ENCODE peak calls at places on chromosome 17, in seven cellular contexts. One of them, this sample, is unnamed.

GRCh38 chr17:79695293-79696158 is 35.2 kb upstream of the ENPP7 start:
- DNase-seq in HCT116: no peak
- DNase-seq in tibial nerve: peak; percentile 9
- DNase-seq in stomach: no peak
- DNase-seq in body of pancreas: peak; percentile 30
- DNase-seq in gastrocnemius medialis: no peak
- DNase-seq in transverse colon: no peak
- DNase-seq in this sample: no peak

GRCh38 chr17:31140127-31140526 is 45.4 kb downstream of the NF1 start:
- DNase-seq in HCT116: no peak
- DNase-seq in tibial nerve: no peak
- DNase-seq in stomach: no peak
- DNase-seq in body of pancreas: no peak
- DNase-seq in gastrocnemius medialis: no peak
- DNase-seq in transverse colon: no peak
- DNase-seq in this sample: no peak

GRCh38 chr17:75631353-75631752 is 1.9 kb upstream of the SMIM5 start:
- DNase-seq in HCT116: no peak
- DNase-seq in tibial nerve: no peak
- DNase-seq in stomach: no peak
- DNase-seq in body of pancreas: no peak
- DNase-seq in gastrocnemius medialis: no peak
- DNase-seq in transverse colon: no peak
- DNase-seq in this sample: no peak

GRCh38 chr17:31448467-31449077 is 57.1 kb downstream of the RAB11FIP4 start:
- DNase-seq in HCT116: no peak
- DNase-seq in tibial nerve: no peak
- DNase-seq in stomach: no peak
- DNase-seq in body of pancreas: no peak
- DNase-seq in gastrocnemius medialis: no peak
- DNase-seq in transverse colon: no peak
- DNase-seq in this sample: no peak

GRCh38 chr17:57544834-57545463 is 200.2 kb downstream of the CCDC182 start:
- DNase-seq in HCT116: no peak
- DNase-seq in tibial nerve: no peak
- DNase-seq in stomach: no peak
- DNase-seq in body of pancreas: no peak
- DNase-seq in gastrocnemius medialis: no peak
- DNase-seq in transverse colon: no peak
- DNase-seq in this sample: no peak

GRCh38 chr17:77451271-77451893 is 310.6 kb downstream of the SEC14L1 start:
- DNase-seq in HCT116: no peak
- DNase-seq in tibial nerve: peak; percentile 68
- DNase-seq in stomach: peak; percentile 81
- DNase-seq in body of pancreas: peak; percentile 71
- DNase-seq in gastrocnemius medialis: no peak
- DNase-seq in transverse colon: peak; percentile 83
- DNase-seq in this sample: no peak

GRCh38 chr17:35865412-35866355 is 3.0 kb downstream of the HEATR9 start:
- DNase-seq in HCT116: no peak
- DNase-seq in tibial nerve: no peak
- DNase-seq in stomach: no peak
- DNase-seq in body of pancreas: no peak
- DNase-seq in gastrocnemius medialis: no peak
- DNase-seq in transverse colon: no peak
- DNase-seq in this sample: no peak

GRCh38 chr17:7888184-7888920 is at the start of gene CHD3:
- DNase-seq in HCT116: no peak
- DNase-seq in tibial nerve: no peak
- DNase-seq in stomach: peak; percentile 61
- DNase-seq in body of pancreas: peak; percentile 58
- DNase-seq in gastrocnemius medialis: no peak
- DNase-seq in transverse colon: peak; percentile 45
- DNase-seq in this sample: no peak

GRCh38 chr17:7178973-7179316 is 225 bp downstream of the ASGR1 start:
- DNase-seq in HCT116: no peak
- DNase-seq in tibial nerve: no peak
- DNase-seq in stomach: no peak
- DNase-seq in body of pancreas: no peak
- DNase-seq in gastrocnemius medialis: no peak
- DNase-seq in transverse colon: no peak
- DNase-seq in this sample: no peak

GRCh38 chr17:77727216-77727615 is 231.3 kb upstream of the TNRC6C start:
- DNase-seq in HCT116: no peak
- DNase-seq in tibial nerve: no peak
- DNase-seq in stomach: no peak
- DNase-seq in body of pancreas: no peak
- DNase-seq in gastrocnemius medialis: no peak
- DNase-seq in transverse colon: no peak
- DNase-seq in this sample: no peak

GRCh38 chr17:79749156-79749815 is 18.5 kb downstream of the ENPP7 start:
- DNase-seq in HCT116: no peak
- DNase-seq in tibial nerve: no peak
- DNase-seq in stomach: no peak
- DNase-seq in body of pancreas: no peak
- DNase-seq in gastrocnemius medialis: no peak
- DNase-seq in transverse colon: no peak
- DNase-seq in this sample: no peak

GRCh38 chr17:83064021-83064731 is 15.2 kb upstream of the METRNL start:
- DNase-seq in HCT116: no peak
- DNase-seq in tibial nerve: no peak
- DNase-seq in stomach: peak; percentile 24
- DNase-seq in body of pancreas: no peak
- DNase-seq in gastrocnemius medialis: no peak
- DNase-seq in transverse colon: peak; percentile 6
- DNase-seq in this sample: no peak

GRCh38 chr17:42118545-42118944 is 2.6 kb downstream of the KAT2A start:
- DNase-seq in HCT116: peak; percentile 13
- DNase-seq in tibial nerve: no peak
- DNase-seq in stomach: peak; percentile 50
- DNase-seq in body of pancreas: peak; percentile 66
- DNase-seq in gastrocnemius medialis: no peak
- DNase-seq in transverse colon: no peak
- DNase-seq in this sample: no peak

GRCh38 chr17:10266477-10266876 is 68.1 kb upstream of the GAS7 start:
- DNase-seq in HCT116: no peak
- DNase-seq in tibial nerve: no peak
- DNase-seq in stomach: no peak
- DNase-seq in body of pancreas: no peak
- DNase-seq in gastrocnemius medialis: no peak
- DNase-seq in transverse colon: no peak
- DNase-seq in this sample: no peak

GRCh38 chr17:13957636-13958035 is 111.7 kb upstream of the COX10 start:
- DNase-seq in HCT116: no peak
- DNase-seq in tibial nerve: no peak
- DNase-seq in stomach: no peak
- DNase-seq in body of pancreas: no peak
- DNase-seq in gastrocnemius medialis: no peak
- DNase-seq in transverse colon: no peak
- DNase-seq in this sample: no peak

GRCh38 chr17:68987966-68988365 is 32.8 kb upstream of the ABCA8 start:
- DNase-seq in HCT116: no peak
- DNase-seq in tibial nerve: no peak
- DNase-seq in stomach: no peak
- DNase-seq in body of pancreas: no peak
- DNase-seq in gastrocnemius medialis: no peak
- DNase-seq in transverse colon: no peak
- DNase-seq in this sample: no peak

GRCh38 chr17:12549499-12549901 is 116.2 kb upstream of the MYOCD start:
- DNase-seq in HCT116: no peak
- DNase-seq in tibial nerve: no peak
- DNase-seq in stomach: no peak
- DNase-seq in body of pancreas: no peak
- DNase-seq in gastrocnemius medialis: no peak
- DNase-seq in transverse colon: no peak
- DNase-seq in this sample: no peak
- H3K4me3 ChIP-seq in HCT116: no peak overlapping the region
- H3K4me3 ChIP-seq in tibial nerve: no peak overlapping the region
- H3K4me3 ChIP-seq in stomach: no peak overlapping the region
- H3K4me3 ChIP-seq in body of pancreas: no peak overlapping the region
- H3K4me3 ChIP-seq in gastrocnemius medialis: no peak overlapping the region
- H3K4me3 ChIP-seq in transverse colon: no peak overlapping the region
- H3K4me3 ChIP-seq in this sample: no peak overlapping the region

DNA sequence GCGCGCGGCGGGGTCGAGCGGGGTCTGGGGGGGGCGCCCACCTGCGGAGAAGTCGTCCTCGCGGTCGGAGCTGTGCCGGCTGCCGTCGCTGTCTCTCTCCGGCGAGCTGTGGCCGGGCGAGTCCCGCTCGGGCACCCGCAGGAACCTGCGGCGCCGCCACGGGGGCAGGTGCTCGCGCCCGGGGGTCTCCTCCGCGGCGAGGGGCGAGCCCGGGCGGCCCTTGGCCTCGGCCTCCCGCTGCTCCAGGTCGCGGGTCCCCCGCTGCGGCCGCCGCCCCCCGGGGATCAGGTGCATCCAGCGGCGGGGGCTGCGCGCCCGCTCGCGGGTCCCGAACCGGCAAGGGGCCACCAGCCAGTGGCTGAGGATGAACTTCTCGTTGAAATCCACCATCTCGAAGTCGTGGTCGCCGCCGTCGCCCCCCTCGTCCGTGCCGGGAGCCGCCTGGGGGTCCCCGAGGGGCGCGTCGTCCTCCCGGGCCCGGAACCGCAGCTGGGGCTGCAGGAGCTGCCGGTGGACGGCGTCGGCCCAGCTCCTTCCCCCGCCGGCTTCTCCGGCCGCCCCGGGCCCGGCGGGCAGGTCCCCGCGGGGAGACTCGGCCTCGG is 41.4 kb upstream of the BHLHA9 start:
- DNase-seq in HCT116: no peak
- DNase-seq in tibial nerve: no peak
- DNase-seq in stomach: no peak
- DNase-seq in body of pancreas: no peak
- DNase-seq in gastrocnemius medialis: no peak
- DNase-seq in transverse colon: no peak
- DNase-seq in this sample: no peak
- H3K27me3 ChIP-seq in HCT116: no peaks in the 10 kb centered on the region
- H3K27me3 ChIP-seq in tibial nerve: no peaks in the 10 kb centered on the region
- H3K27me3 ChIP-seq in stomach: peaks cover 60% of the 10 kb centered on the region
- H3K27me3 ChIP-seq in body of pancreas: peaks cover 32% of the 10 kb centered on the region
- H3K27me3 ChIP-seq in gastrocnemius medialis: peaks cover 52% of the 10 kb centered on the region
- H3K27me3 ChIP-seq in transverse colon: peaks cover 28% of the 10 kb centered on the region
- H3K27me3 ChIP-seq in this sample: peaks cover 21% of the 10 kb centered on the region

GRCh38 chr17:66301864-66302741 is at the start of gene PRKCA:
- DNase-seq in HCT116: peak; percentile 29
- DNase-seq in tibial nerve: peak; percentile 37
- DNase-seq in stomach: peak; percentile 81
- DNase-seq in body of pancreas: peak; percentile 83
- DNase-seq in gastrocnemius medialis: peak; percentile 56
- DNase-seq in transverse colon: peak; percentile 84
- DNase-seq in this sample: no peak
- TF ChIP-seq POLR2A in HCT116: peak; percentile 87
- TF ChIP-seq POLR2A in tibial nerve: peak; percentile 80
- TF ChIP-seq POLR2A in stomach: no peak
- TF ChIP-seq POLR2A in body of pancreas: peak; percentile 39
- TF ChIP-seq POLR2A in gastrocnemius medialis: peak; percentile 86
- TF ChIP-seq POLR2A in transverse colon: no peak
- TF ChIP-seq POLR2A in this sample: peak; percentile 85

GRCh38 chr17:43784068-43784467 is 3.8 kb downstream of the CFAP97D1 start:
- DNase-seq in HCT116: no peak
- DNase-seq in tibial nerve: no peak
- DNase-seq in stomach: no peak
- DNase-seq in body of pancreas: no peak
- DNase-seq in gastrocnemius medialis: no peak
- DNase-seq in transverse colon: no peak
- DNase-seq in this sample: no peak
- H3K4me3 ChIP-seq in HCT116: no peak overlapping the region
- H3K4me3 ChIP-seq in tibial nerve: no peak overlapping the region
- H3K4me3 ChIP-seq in stomach: no peak overlapping the region
- H3K4me3 ChIP-seq in body of pancreas: no peak overlapping the region
- H3K4me3 ChIP-seq in gastrocnemius medialis: no peak overlapping the region
- H3K4me3 ChIP-seq in transverse colon: no peak overlapping the region
- H3K4me3 ChIP-seq in this sample: no peak overlapping the region

GRCh38 chr17:64313577-64313976 is 50.5 kb upstream of the TEX2 start:
- DNase-seq in HCT116: no peak
- DNase-seq in tibial nerve: no peak
- DNase-seq in stomach: no peak
- DNase-seq in body of pancreas: no peak
- DNase-seq in gastrocnemius medialis: no peak
- DNase-seq in transverse colon: no peak
- DNase-seq in this sample: no peak

GRCh38 chr17:64304512-64304911 is 41.5 kb upstream of the TEX2 start:
- DNase-seq in HCT116: no peak
- DNase-seq in tibial nerve: no peak
- DNase-seq in stomach: no peak
- DNase-seq in body of pancreas: peak; percentile 50
- DNase-seq in gastrocnemius medialis: no peak
- DNase-seq in transverse colon: no peak
- DNase-seq in this sample: no peak

GRCh38 chr17:64309021-64309420 is 46.0 kb upstream of the TEX2 start:
- DNase-seq in HCT116: no peak
- DNase-seq in tibial nerve: no peak
- DNase-seq in stomach: no peak
- DNase-seq in body of pancreas: no peak
- DNase-seq in gastrocnemius medialis: no peak
- DNase-seq in transverse colon: no peak
- DNase-seq in this sample: no peak

GRCh38 chr17:64306850-64307463 is 43.9 kb upstream of the TEX2 start:
- DNase-seq in HCT116: peak; percentile 70
- DNase-seq in tibial nerve: peak; percentile 75
- DNase-seq in stomach: peak; percentile 73
- DNase-seq in body of pancreas: peak; percentile 78
- DNase-seq in gastrocnemius medialis: no peak
- DNase-seq in transverse colon: peak; percentile 65
- DNase-seq in this sample: no peak

GRCh38 chr17:64309710-64310109 is 46.6 kb upstream of the TEX2 start:
- DNase-seq in HCT116: no peak
- DNase-seq in tibial nerve: no peak
- DNase-seq in stomach: no peak
- DNase-seq in body of pancreas: no peak
- DNase-seq in gastrocnemius medialis: no peak
- DNase-seq in transverse colon: no peak
- DNase-seq in this sample: no peak
- H3K27me3 ChIP-seq in HCT116: no peaks in the 10 kb centered on the region
- H3K27me3 ChIP-seq in tibial nerve: no peaks in the 10 kb centered on the region
- H3K27me3 ChIP-seq in stomach: no peaks in the 10 kb centered on the region
- H3K27me3 ChIP-seq in body of pancreas: no peaks in the 10 kb centered on the region
- H3K27me3 ChIP-seq in gastrocnemius medialis: no peaks in the 10 kb centered on the region
- H3K27me3 ChIP-seq in transverse colon: no peaks in the 10 kb centered on the region
- H3K27me3 ChIP-seq in this sample: no peaks in the 10 kb centered on the region

GRCh38 chr17:48577330-48577945 is 712 bp downstream of the HOXB4 start:
- DNase-seq in HCT116: no peak
- DNase-seq in tibial nerve: no peak
- DNase-seq in stomach: no peak
- DNase-seq in body of pancreas: no peak
- DNase-seq in gastrocnemius medialis: no peak
- DNase-seq in transverse colon: no peak
- DNase-seq in this sample: no peak
- TF ChIP-seq POLR2A in HCT116: no peak
- TF ChIP-seq POLR2A in tibial nerve: no peak
- TF ChIP-seq POLR2A in stomach: no peak
- TF ChIP-seq POLR2A in body of pancreas: no peak
- TF ChIP-seq POLR2A in gastrocnemius medialis: no peak
- TF ChIP-seq POLR2A in transverse colon: no peak
- TF ChIP-seq POLR2A in this sample: no peak

GRCh38 chr17:47629826-47630225 is 19.9 kb upstream of the KPNB1 start:
- DNase-seq in HCT116: no peak
- DNase-seq in tibial nerve: no peak
- DNase-seq in stomach: no peak
- DNase-seq in body of pancreas: no peak
- DNase-seq in gastrocnemius medialis: no peak
- DNase-seq in transverse colon: no peak
- DNase-seq in this sample: no peak
- H3K4me3 ChIP-seq in HCT116: no peak overlapping the region
- H3K4me3 ChIP-seq in tibial nerve: no peak overlapping the region
- H3K4me3 ChIP-seq in stomach: no peak overlapping the region
- H3K4me3 ChIP-seq in body of pancreas: no peak overlapping the region
- H3K4me3 ChIP-seq in gastrocnemius medialis: no peak overlapping the region
- H3K4me3 ChIP-seq in transverse colon: no peak overlapping the region
- H3K4me3 ChIP-seq in this sample: no peak overlapping the region